ENCODE peak calls at places on chromosome 2, in six cellular contexts. F is Panc1, M is kidney epithelial cell, G is lower leg skin, Y is NCI-H460, Z is colonic mucosa. A is an unnamed sample.

GRCh38 chr2:39781697-39782096 is 2.6 kb upstream of the THUMPD2 start:
- DNase-seq in Y (no peak), F (no peak), M (no peak), Z (no peak), G (no peak), A (no peak)

GRCh38 chr2:167875524-167875923 is 371.9 kb downstream of the STK39 start:
- DNase-seq in Z (no peak), F (no peak), M (no peak), Y (no peak), G (no peak), A (no peak)

GRCh38 chr2:205612661-205613060 is 69.6 kb upstream of the NRP2 start:
- DNase-seq in Z (no peak), G (no peak), F (no peak), M (no peak), Y (no peak), A (no peak)

GRCh38 chr2:193141-193552 is 70.7 kb downstream of the SH3YL1 start:
- DNase-seq in Z (no peak), M (no peak), G (no peak), F (no peak), Y (no peak), A (no peak)

GRCh38 chr2:3001595-3002184 is 375.9 kb downstream of the EIPR1 start:
- DNase-seq in Y (peak; percentile 5), F (peak; percentile 1), G (no peak), Z (no peak), M (no peak), A (no peak)

GRCh38 chr2:40341198-40341597 is 110.7 kb downstream of the SLC8A1 start:
- DNase-seq in G (no peak), F (no peak), M (no peak), Y (no peak), Z (no peak), A (no peak)

GRCh38 chr2:9191044-9191481 is 15.5 kb upstream of the ASAP2 start:
- DNase-seq in Y (no peak), Z (no peak), M (no peak), F (no peak), G (peak; percentile 94), A (no peak)

GRCh38 chr2:225670111-225670974 is 270.8 kb downstream of the NYAP2 start:
- DNase-seq in F (no peak), G (no peak), Z (no peak), M (no peak), Y (peak; percentile 44), A (no peak)

GRCh38 chr2:88831792-88832248 is 140.3 kb downstream of the RPIA start:
- DNase-seq in M (no peak), Y (peak; percentile 36), F (peak; percentile 17), Z (peak; percentile 76), G (no peak), A (no peak)

GRCh38 chr2:241950878-241951331 is 81.4 kb downstream of the RTP5 start:
- DNase-seq in G (peak; percentile 92), Y (peak; percentile 12), Z (peak; percentile 80), M (peak; percentile 4), F (peak; percentile 27), A (peak; percentile 62)

GRCh38 chr2:105329561-105330495 is at the start of gene TGFBRAP1:
- DNase-seq in F (no peak), Y (peak; percentile 33), Z (peak; percentile 48), G (peak; percentile 87), M (no peak), A (no peak)

GRCh38 chr2:110105608-110106467 is 9.8 kb downstream of the MALL start:
- DNase-seq in F (no peak), Y (peak; percentile 73), Z (peak; percentile 82), M (peak; percentile 71), G (peak; percentile 84), A (no peak)

GRCh38 chr2:72925328-72925943 is 8.1 kb downstream of the EMX1 start:
- DNase-seq in G (peak; percentile 77), Y (no peak), Z (no peak), M (no peak), F (no peak), A (no peak)

GRCh38 chr2:33804155-33804554 is 205.1 kb upstream of the FAM98A start:
- DNase-seq in Y (no peak), F (no peak), G (no peak), M (no peak), Z (no peak), A (no peak)

A was measured in NCI-H187.